ENCODE peak calls at places on chromosomes 1 and 21, in four cellular contexts. One of them, this sample, is unnamed.

GRCh38 chr1:43885311-43885801 is 48.2 kb upstream of the ARTN start:
- DNase-seq in activated T-helper 1 cell treated with anti-CD3 and anti-CD28 coated beads, Interleukin-12 subunit alpha, Interleukin-12 subunit beta, Interleukin-2, Interleukin-4 antibody, amounts not matched to agents 30 ng/mL and 10 ng/mL and 1 ng/mL, durations not matched to agents 14 hours and 24 hours and 36 hours: no peak
- DNase-seq in GM13976: no peak
- DNase-seq in T47D: no peak
- DNase-seq in this sample: no peak

GRCh38 chr1:12065872-12066271 is 2.8 kb downstream of the TNFRSF8 start:
- DNase-seq in activated T-helper 1 cell treated with anti-CD3 and anti-CD28 coated beads, Interleukin-12 subunit alpha, Interleukin-12 subunit beta, Interleukin-2, Interleukin-4 antibody, amounts not matched to agents 30 ng/mL and 10 ng/mL and 1 ng/mL, durations not matched to agents 14 hours and 24 hours and 36 hours: no peak
- DNase-seq in GM13976: no peak
- DNase-seq in T47D: no peak
- DNase-seq in this sample: no peak

GRCh38 chr21:42567181-42567560 is 53.5 kb downstream of the SLC37A1 start:
- DNase-seq in activated T-helper 1 cell treated with anti-CD3 and anti-CD28 coated beads, Interleukin-12 subunit alpha, Interleukin-12 subunit beta, Interleukin-2, Interleukin-4 antibody, amounts not matched to agents 30 ng/mL and 10 ng/mL and 1 ng/mL, durations not matched to agents 14 hours and 24 hours and 36 hours: no peak
- DNase-seq in GM13976: no peak
- DNase-seq in T47D: no peak
- DNase-seq in this sample: no peak

GRCh38 chr1:29209173-29209572 is 21.6 kb downstream of the MECR start:
- DNase-seq in activated T-helper 1 cell treated with anti-CD3 and anti-CD28 coated beads, Interleukin-12 subunit alpha, Interleukin-12 subunit beta, Interleukin-2, Interleukin-4 antibody, amounts not matched to agents 30 ng/mL and 10 ng/mL and 1 ng/mL, durations not matched to agents 14 hours and 24 hours and 36 hours: no peak
- DNase-seq in GM13976: no peak
- DNase-seq in T47D: no peak
- DNase-seq in this sample: no peak

GRCh38 chr1:93707956-93708355 is 26.3 kb upstream of the BCAR3 start:
- DNase-seq in activated T-helper 1 cell treated with anti-CD3 and anti-CD28 coated beads, Interleukin-12 subunit alpha, Interleukin-12 subunit beta, Interleukin-2, Interleukin-4 antibody, amounts not matched to agents 30 ng/mL and 10 ng/mL and 1 ng/mL, durations not matched to agents 14 hours and 24 hours and 36 hours: no peak
- DNase-seq in GM13976: peak
- DNase-seq in T47D: no peak
- DNase-seq in this sample: no peak

GRCh38 chr1:85278853-85279314 is 2.5 kb upstream of the BCL10 start:
- DNase-seq in activated T-helper 1 cell treated with anti-CD3 and anti-CD28 coated beads, Interleukin-12 subunit alpha, Interleukin-12 subunit beta, Interleukin-2, Interleukin-4 antibody, amounts not matched to agents 30 ng/mL and 10 ng/mL and 1 ng/mL, durations not matched to agents 14 hours and 24 hours and 36 hours: peak
- DNase-seq in GM13976: peak
- DNase-seq in T47D: no peak
- DNase-seq in this sample: peak

GRCh38 chr1:23638188-23638619 is 53.4 kb upstream of the RPL11 start:
- DNase-seq in activated T-helper 1 cell treated with anti-CD3 and anti-CD28 coated beads, Interleukin-12 subunit alpha, Interleukin-12 subunit beta, Interleukin-2, Interleukin-4 antibody, amounts not matched to agents 30 ng/mL and 10 ng/mL and 1 ng/mL, durations not matched to agents 14 hours and 24 hours and 36 hours: no peak
- DNase-seq in GM13976: no peak
- DNase-seq in T47D: no peak
- DNase-seq in this sample: no peak

GRCh38 chr1:43454270-43455011 is 710 bp upstream of the HYI start:
- DNase-seq in activated T-helper 1 cell treated with anti-CD3 and anti-CD28 coated beads, Interleukin-12 subunit alpha, Interleukin-12 subunit beta, Interleukin-2, Interleukin-4 antibody, amounts not matched to agents 30 ng/mL and 10 ng/mL and 1 ng/mL, durations not matched to agents 14 hours and 24 hours and 36 hours: peak
- DNase-seq in GM13976: peak
- DNase-seq in T47D: peak
- DNase-seq in this sample: peak

GRCh38 chr1:197526736-197527371 is 248.4 kb downstream of the DENND1B start:
- DNase-seq in activated T-helper 1 cell treated with anti-CD3 and anti-CD28 coated beads, Interleukin-12 subunit alpha, Interleukin-12 subunit beta, Interleukin-2, Interleukin-4 antibody, amounts not matched to agents 30 ng/mL and 10 ng/mL and 1 ng/mL, durations not matched to agents 14 hours and 24 hours and 36 hours: no peak
- DNase-seq in GM13976: peak
- DNase-seq in T47D: no peak
- DNase-seq in this sample: peak

GRCh38 chr1:177913762-177914540 is 55.9 kb downstream of the SEC16B start:
- DNase-seq in activated T-helper 1 cell treated with anti-CD3 and anti-CD28 coated beads, Interleukin-12 subunit alpha, Interleukin-12 subunit beta, Interleukin-2, Interleukin-4 antibody, amounts not matched to agents 30 ng/mL and 10 ng/mL and 1 ng/mL, durations not matched to agents 14 hours and 24 hours and 36 hours: no peak
- DNase-seq in GM13976: no peak
- DNase-seq in T47D: peak
- DNase-seq in this sample: peak

GRCh38 chr1:173669491-173669941 is at the start of gene ANKRD45:
- DNase-seq in activated T-helper 1 cell treated with anti-CD3 and anti-CD28 coated beads, Interleukin-12 subunit alpha, Interleukin-12 subunit beta, Interleukin-2, Interleukin-4 antibody, amounts not matched to agents 30 ng/mL and 10 ng/mL and 1 ng/mL, durations not matched to agents 14 hours and 24 hours and 36 hours: no peak
- DNase-seq in GM13976: peak
- DNase-seq in T47D: no peak
- DNase-seq in this sample: peak

GRCh38 chr1:214928574-214928973 is 154.0 kb upstream of the KCNK2 start:
- DNase-seq in activated T-helper 1 cell treated with anti-CD3 and anti-CD28 coated beads, Interleukin-12 subunit alpha, Interleukin-12 subunit beta, Interleukin-2, Interleukin-4 antibody, amounts not matched to agents 30 ng/mL and 10 ng/mL and 1 ng/mL, durations not matched to agents 14 hours and 24 hours and 36 hours: no peak
- DNase-seq in GM13976: no peak
- DNase-seq in T47D: no peak
- DNase-seq in this sample: no peak

GRCh38 chr1:240092301-240093119 is 827 bp downstream of the FMN2 start:
- DNase-seq in activated T-helper 1 cell treated with anti-CD3 and anti-CD28 coated beads, Interleukin-12 subunit alpha, Interleukin-12 subunit beta, Interleukin-2, Interleukin-4 antibody, amounts not matched to agents 30 ng/mL and 10 ng/mL and 1 ng/mL, durations not matched to agents 14 hours and 24 hours and 36 hours: no peak
- DNase-seq in GM13976: peak
- DNase-seq in T47D: peak
- DNase-seq in this sample: peak

GRCh38 chr1:164794310-164794709 is 235.3 kb downstream of the PBX1 start:
- DNase-seq in activated T-helper 1 cell treated with anti-CD3 and anti-CD28 coated beads, Interleukin-12 subunit alpha, Interleukin-12 subunit beta, Interleukin-2, Interleukin-4 antibody, amounts not matched to agents 30 ng/mL and 10 ng/mL and 1 ng/mL, durations not matched to agents 14 hours and 24 hours and 36 hours: no peak
- DNase-seq in GM13976: no peak
- DNase-seq in T47D: no peak
- DNase-seq in this sample: no peak

GRCh38 chr1:91018006-91018405 is 3.8 kb downstream of the ZNF644 start:
- DNase-seq in activated T-helper 1 cell treated with anti-CD3 and anti-CD28 coated beads, Interleukin-12 subunit alpha, Interleukin-12 subunit beta, Interleukin-2, Interleukin-4 antibody, amounts not matched to agents 30 ng/mL and 10 ng/mL and 1 ng/mL, durations not matched to agents 14 hours and 24 hours and 36 hours: no peak
- DNase-seq in GM13976: no peak
- DNase-seq in T47D: peak
- DNase-seq in this sample: peak

This sample was measured in dermis blood vessel endothelial cell.